ENCODE peak calls at places on chromosomes 5 and 9, in ten cellular contexts. Q is activated CD4-positive, alpha-beta T cell treated with anti-CD3 and anti-CD28 coated beads, Interleukin-2, amount 50 U/mL, for 1 hour; V is NCI-H2171; L is right atrium auricular region; M is NAMALWA; E is activated CD4-positive, CD25-positive, alpha-beta regulatory T cell; A is substantia nigra; G is CD4-positive, alpha-beta memory T cell; J is effector CD4-positive, alpha-beta T cell; B is brain microvascular endothelial cell. K is an unnamed sample.

GRCh38 chr9:94879230-94879629 is 152.7 kb downstream of the AOPEP start:
- DNase-seq in Q (no peak), V (no peak), L (no peak), M (no peak), E (no peak), A (no peak), G (no peak), J (no peak), B (no peak), K (no peak)

GRCh38 chr5:73928486-73928885 is 302.5 kb downstream of the ARHGEF28 start:
- DNase-seq in Q (no peak), V (no peak), L (no peak), M (no peak), E (no peak), A (no peak), G (no peak), J (no peak), B (no peak), K (no peak)

GRCh38 chr5:75363111-75363510 is 26.1 kb downstream of the HMGCR start:
- DNase-seq in Q (no peak), V (no peak), L (no peak), M (no peak), E (no peak), A (no peak), G (no peak), J (no peak), B (no peak), K (no peak)

GRCh38 chr9:99820330-99821186 is 1.1 kb upstream of the NR4A3 start:
- DNase-seq in Q (peak; percentile 57), V (peak; percentile 26), L (peak; percentile 92), M (peak; percentile 90), E (peak; percentile 22), A (no peak), G (peak; percentile 83), J (peak; percentile 45), B (peak; percentile 71), K (peak; percentile 33)

GRCh38 chr9:136140966-136141365 is 22.3 kb upstream of the TMEM250 start:
- DNase-seq in Q (no peak), V (peak; percentile 79), L (no peak), M (no peak), E (no peak), A (no peak), G (no peak), J (no peak), B (no peak), K (no peak)

GRCh38 chr5:88830567-88830966 is 52.4 kb downstream of the MEF2C start:
- DNase-seq in Q (no peak), V (no peak), L (no peak), M (peak; percentile 37), E (no peak), A (no peak), G (no peak), J (no peak), B (no peak), K (no peak)

GRCh38 chr5:11588803-11589202 is 315.4 kb downstream of the CTNND2 start:
- DNase-seq in Q (no peak), V (peak; percentile 56), L (no peak), M (no peak), E (no peak), A (no peak), G (no peak), J (no peak), B (no peak), K (no peak)

GRCh38 chr5:75847561-75848021 is 130.4 kb upstream of the POC5 start:
- DNase-seq in Q (no peak), V (no peak), L (no peak), M (peak; percentile 15), E (no peak), A (no peak), G (no peak), J (no peak), B (no peak), K (no peak)

GRCh38 chr5:153523196-153523595 is 32.7 kb downstream of the GRIA1 start:
- DNase-seq in Q (no peak), V (no peak), L (no peak), M (no peak), E (no peak), A (no peak), G (no peak), J (no peak), B (peak; percentile 35), K (no peak)

GRCh38 chr5:106417566-106417965 is 1253.2 kb downstream of the EFNA5 start:
- DNase-seq in Q (no peak), V (no peak), L (no peak), M (no peak), E (no peak), A (no peak), G (no peak), J (no peak), B (no peak), K (no peak)

GRCh38 chr5:67620386-67621039 is 423.9 kb upstream of the CD180 start:
- DNase-seq in Q (no peak), V (no peak), L (no peak), M (no peak), E (no peak), A (no peak), G (no peak), J (no peak), B (no peak), K (no peak)

GRCh38 chr5:140235776-140236558 is 61.0 kb downstream of the CYSTM1 start:
- DNase-seq in Q (no peak), V (no peak), L (no peak), M (no peak), E (no peak), A (no peak), G (no peak), J (no peak), B (no peak), K (no peak)

GRCh38 chr5:90434116-90434714 is 24.7 kb upstream of the CETN3 start:
- DNase-seq in Q (peak; percentile 37), V (no peak), L (no peak), M (peak; percentile 73), E (peak; percentile 3), A (no peak), G (no peak), J (peak; percentile 25), B (peak; percentile 47), K (no peak)

K was measured in CD8-positive, alpha-beta T cell.